ENCODE peak calls at places on chromosomes 4 and X, in ten cellular contexts. R is Karpas-422; P is SK-N-SH; U is HCT116; T is esophagus muscularis mucosa; Q is heart right ventricle; D is AG09309; V is aorta; E is CD8-positive, alpha-beta memory T cell; W is mucosa of descending colon. A is an unnamed sample.

GRCh38 chrX:21838937-21839333 is 482 bp upstream of the MBTPS2 start:
- DNase-seq in D (no peak), U (no peak), T (no peak), Q (no peak), P (no peak), E (no peak), V (no peak), R (peak), W (no peak), A (no peak)

GRCh38 chrX:15988661-15989603 is 134.3 kb upstream of the AP1S2 start:
- DNase-seq in U (no peak), E (no peak), T (no peak), W (no peak), R (peak), P (no peak), Q (peak), D (peak), V (no peak), A (no peak)

GRCh38 chr4:186204103-186204559 is 12.8 kb downstream of the CYP4V2 start:
- DNase-seq in V (no peak), U (peak), D (no peak), Q (no peak), T (no peak), E (peak), P (peak), R (peak), W (no peak), A (peak)

GRCh38 chrX:21960569-21960968 is 20.1 kb downstream of the SMS start:
- DNase-seq in V (no peak), W (no peak), U (no peak), R (no peak), Q (no peak), E (no peak), D (no peak), T (no peak), P (no peak), A (no peak)

GRCh38 chrX:87664381-87664780 is 146.8 kb downstream of the KLHL4 start:
- DNase-seq in U (no peak), E (no peak), V (no peak), P (peak), W (no peak), D (no peak), T (no peak), Q (no peak), R (peak), A (peak)

GRCh38 chr4:28287837-28288236 is 1427.2 kb downstream of the STIM2 start:
- DNase-seq in D (peak), T (no peak), R (no peak), P (no peak), E (no peak), Q (no peak), V (no peak), W (no peak), U (no peak), A (no peak)

GRCh38 chr4:39528056-39528465 is 822 bp upstream of the UGDH start:
- DNase-seq in V (peak), P (no peak), T (peak), E (no peak), D (peak), U (no peak), R (peak), Q (no peak), W (no peak), A (no peak)

GRCh38 chr4:24103434-24104168 is 213.8 kb upstream of the PPARGC1A start:
- DNase-seq in E (no peak), T (no peak), V (no peak), U (no peak), P (no peak), Q (no peak), W (no peak), D (no peak), R (no peak), A (no peak)

GRCh38 chr4:20760053-20760452 is 59.8 kb downstream of the PACRGL start:
- DNase-seq in P (no peak), E (no peak), R (peak), Q (no peak), T (no peak), D (no peak), V (no peak), W (no peak), U (no peak), A (peak)

GRCh38 chr4:99723555-99724450 is 66.2 kb upstream of the C4orf54 start:
- DNase-seq in U (peak), T (no peak), W (peak), R (peak), P (peak), D (peak), Q (peak), V (peak), E (no peak), A (no peak)

GRCh38 chrX:31258163-31258562 is 186.3 kb upstream of the FTHL17 start:
- DNase-seq in W (no peak), D (no peak), T (no peak), P (no peak), V (no peak), U (no peak), Q (no peak), E (no peak), R (no peak), A (no peak)

GRCh38 chrX:51737062-51737461 is 6.2 kb upstream of the GSPT2 start:
- DNase-seq in D (no peak), W (no peak), P (no peak), U (no peak), T (no peak), E (no peak), Q (no peak), V (no peak), R (no peak), A (no peak)

GRCh38 chrX:109536439-109537323 is at the start of gene NXT2:
- DNase-seq in E (peak), R (peak), W (peak), U (peak), Q (peak), V (peak), D (peak), P (peak), T (peak), A (peak)

GRCh38 chr4:159655547-159655946 is 552.7 kb downstream of the RAPGEF2 start:
- DNase-seq in V (no peak), D (no peak), W (no peak), R (no peak), E (no peak), P (no peak), U (peak), Q (no peak), T (no peak), A (no peak)

GRCh38 chr4:138297743-138298405 is 55.7 kb upstream of the SLC7A11 start:
- DNase-seq in R (no peak), E (no peak), Q (no peak), D (no peak), W (no peak), U (no peak), V (no peak), P (no peak), T (no peak), A (no peak)

GRCh38 chr4:24632011-24632410 is 47.7 kb upstream of the DHX15 start:
- DNase-seq in D (no peak), V (no peak), W (no peak), P (no peak), E (no peak), R (no peak), Q (no peak), U (no peak), T (no peak), A (no peak)

GRCh38 chrX:138925330-138925729 is 213.8 kb upstream of the FGF13 start:
- DNase-seq in V (no peak), T (no peak), U (no peak), R (no peak), P (no peak), D (peak), Q (no peak), E (no peak), W (no peak), A (no peak)

GRCh38 chrX:85111347-85111746 is 107.7 kb downstream of the APOOL start:
- DNase-seq in R (peak), W (peak), U (no peak), T (no peak), P (peak), Q (no peak), E (no peak), D (no peak), V (no peak), A (no peak)

GRCh38 chrX:26922278-26922677 is 540.9 kb downstream of the PPP4R3C start:
- DNase-seq in V (no peak), P (no peak), R (no peak), E (no peak), Q (no peak), U (no peak), W (no peak), T (no peak), D (no peak), A (no peak)

GRCh38 chr4:173182403-173182802 is 13.8 kb downstream of the GALNT7 start:
- DNase-seq in V (no peak), Q (no peak), E (no peak), W (no peak), U (peak), D (peak), P (no peak), T (no peak), R (no peak), A (no peak)

GRCh38 chrX:65674351-65674893 is 7.0 kb downstream of the MSN start:
- DNase-seq in U (no peak), Q (no peak), P (no peak), E (peak), T (no peak), W (no peak), V (no peak), D (no peak), R (no peak), A (no peak)

GRCh38 chr4:184355111-184355604 is 119.2 kb downstream of the IRF2 start:
- DNase-seq in E (peak), U (peak), T (no peak), D (no peak), W (peak), P (peak), R (no peak), Q (peak), V (no peak), A (peak)

GRCh38 chr4:167219090-167219489 is 15.2 kb downstream of the SPOCK3 start:
- DNase-seq in R (no peak), U (no peak), W (no peak), T (no peak), E (no peak), D (no peak), P (no peak), V (no peak), Q (no peak), A (no peak)

GRCh38 chrX:153500676-153501280 is 6.0 kb downstream of the BGN start:
- DNase-seq in E (no peak), Q (no peak), U (no peak), V (no peak), W (no peak), D (no peak), P (no peak), R (no peak), T (no peak), A (no peak)

GRCh38 chrX:129606918-129607317 is 47.8 kb downstream of the APLN start:
- DNase-seq in U (peak), R (peak), Q (peak), V (no peak), E (peak), D (no peak), T (no peak), P (peak), W (peak), A (no peak)

GRCh38 chrX:1248381-1249061 is 20.1 kb upstream of the CSF2RA start:
- DNase-seq in E (no peak), P (no peak), R (no peak), V (no peak), Q (no peak), T (no peak), U (no peak), D (no peak), W (no peak), A (no peak)
- H3K4me3 ChIP-seq in E (peak), P (no peak), R (no peak), V (no peak), Q (peak), T (peak), U (peak), D (no peak), W (no peak), A (no peak)

DNA sequence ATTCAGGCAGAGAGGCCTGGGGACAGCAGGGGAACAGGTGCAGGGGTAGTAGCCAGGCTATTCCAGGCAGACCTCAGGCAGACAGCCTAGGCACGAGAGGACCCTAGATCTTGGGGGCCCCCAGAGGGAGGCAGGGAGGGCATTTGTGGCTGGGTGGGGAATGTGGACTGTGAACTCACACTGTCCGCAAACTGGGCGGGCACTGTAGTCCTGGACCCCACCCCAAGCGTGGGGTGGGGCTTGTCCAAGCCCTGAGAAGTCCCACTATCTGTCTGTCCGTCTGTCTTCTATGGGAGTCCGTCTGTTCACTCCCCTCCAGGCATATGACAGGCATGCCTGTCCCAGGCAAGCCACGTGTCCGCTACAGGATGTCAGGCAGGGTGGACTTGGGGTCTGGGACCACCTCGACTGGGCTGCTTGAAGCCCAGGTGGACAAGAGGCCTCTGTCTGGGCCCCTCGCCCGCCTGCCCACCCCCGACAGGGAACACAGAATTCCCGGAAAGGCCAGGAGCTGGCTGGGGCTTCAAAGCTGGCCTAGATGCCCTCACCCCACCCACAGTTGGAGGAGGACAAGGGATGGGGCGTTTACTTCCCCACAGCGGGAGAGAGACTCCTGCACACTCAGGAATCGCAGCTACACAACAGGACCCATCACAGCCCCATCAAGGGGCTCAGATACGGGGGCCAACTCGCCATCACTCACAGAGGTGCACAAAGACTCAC is at the start of gene SLC38A5:
- DNase-seq in R (peak), D (no peak), U (no peak), T (no peak), P (no peak), W (no peak), V (no peak), Q (no peak), E (no peak), A (no peak)
- H3K4me3 ChIP-seq in R (no peak), D (no peak), U (peak), T (peak), P (no peak), W (no peak), V (no peak), Q (peak), E (peak), A (peak)

DNA sequence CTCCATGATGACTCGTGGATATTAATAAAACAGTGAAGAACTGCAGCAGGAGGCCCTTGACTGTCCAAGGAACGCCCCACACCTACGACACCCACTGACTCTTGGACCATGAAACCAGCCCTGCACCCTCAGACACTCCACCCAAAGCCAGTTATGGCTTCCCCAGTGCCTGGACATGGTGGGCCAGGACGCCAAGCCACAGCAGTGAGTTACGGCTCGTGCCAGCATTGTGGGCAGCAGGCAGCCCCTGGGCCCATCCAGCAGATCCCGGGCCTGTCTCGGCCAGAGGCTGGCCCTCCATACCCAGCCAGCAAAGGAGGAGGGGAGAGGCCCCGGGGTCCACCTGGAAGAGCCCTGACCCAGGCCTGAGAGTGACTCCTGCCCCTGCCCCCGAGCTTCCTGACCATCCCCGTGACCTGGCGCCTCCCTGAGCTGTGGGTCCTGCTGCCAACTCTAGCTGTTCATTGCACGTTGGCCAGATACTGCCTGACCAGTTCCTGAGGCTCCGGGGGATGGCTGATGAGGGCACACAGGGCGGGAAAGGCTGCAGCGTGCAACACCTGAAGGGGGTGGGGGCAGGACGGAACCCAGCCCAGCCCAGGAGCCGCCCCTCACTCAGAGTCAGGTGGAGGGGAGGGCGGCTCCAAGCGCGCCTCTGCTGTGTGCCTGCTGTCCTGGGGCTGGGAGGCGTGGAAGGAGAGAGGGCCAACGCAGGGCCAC is 816 bp downstream of the SLC49A3 start:
- DNase-seq in D (no peak), U (no peak), R (no peak), Q (no peak), E (no peak), P (no peak), V (no peak), W (peak), T (no peak), A (no peak)
- H3K4me3 ChIP-seq in D (peak), U (peak), R (no peak), Q (peak), E (no peak), P (no peak), V (no peak), W (no peak), T (peak), A (no peak)

DNA sequence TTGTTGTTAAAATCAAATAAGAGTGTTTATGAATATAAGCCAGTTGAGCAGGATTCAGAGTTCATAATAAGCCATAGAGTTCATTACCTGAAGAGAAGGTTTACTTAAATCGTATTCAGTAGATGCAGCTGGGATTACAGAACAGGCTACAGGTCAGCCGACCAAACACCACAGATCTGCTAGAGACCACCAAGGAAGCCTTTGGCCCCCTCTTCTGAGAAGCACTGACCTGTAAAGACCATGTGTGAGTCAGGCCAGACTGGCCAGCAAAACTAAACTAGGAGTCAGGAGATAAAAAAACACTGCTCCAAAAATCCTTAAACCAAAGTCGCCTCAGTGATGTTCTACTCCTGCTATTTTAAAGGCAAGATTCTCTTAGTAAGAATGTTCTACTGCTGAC is 1125.5 kb downstream of the FAT4 start:
- DNase-seq in T (no peak), D (no peak), R (no peak), Q (no peak), U (no peak), P (no peak), E (no peak), V (no peak), W (no peak), A (no peak)
- H3K4me3 ChIP-seq in T (no peak), D (no peak), R (no peak), Q (no peak), U (no peak), P (no peak), E (no peak), V (no peak), W (no peak), A (no peak)

A was measured in Jurkat, Clone E6-1.